ENCODE peak calls at places on chromosomes 13 and 19, in eight cellular contexts. L, E, H, S, A, X, N and T are unnamed samples.

GRCh38 chr13:36685912-36686311 is 12.1 kb downstream of the SERTM1 start:
- DNase-seq in L (peak), X (no peak), N (no peak), H (no peak), E (no peak), A (no peak), S (no peak), T (peak)

GRCh38 chr19:3536429-3537100 is 2.4 kb upstream of the TEKTIP1 start:
- DNase-seq in N (no peak), S (no peak), L (no peak), E (no peak), H (no peak), A (no peak), X (no peak), T (no peak)

GRCh38 chr19:1400281-1401137 is 833 bp downstream of the GAMT start:
- DNase-seq in E (no peak), S (no peak), H (no peak), X (peak), L (no peak), N (peak), A (no peak), T (no peak)

GRCh38 chr19:11699931-11700794 is 38.6 kb downstream of the ZNF823 start:
- DNase-seq in N (peak), S (no peak), L (peak), X (peak), H (peak), E (no peak), A (no peak), T (no peak)

GRCh38 chr19:10001899-10002298 is 8.4 kb downstream of the COL5A3 start:
- DNase-seq in N (peak), E (no peak), H (no peak), A (no peak), L (no peak), X (no peak), S (peak), T (no peak)

GRCh38 chr13:52840066-52840465 is 8.4 kb downstream of the PCDH8 start:
- DNase-seq in E (no peak), L (no peak), A (no peak), N (no peak), H (no peak), S (no peak), X (no peak), T (no peak)

GRCh38 chr19:40799558-40800338 is 757 bp downstream of the EGLN2 start:
- DNase-seq in A (no peak), E (no peak), N (peak), X (peak), L (no peak), S (no peak), H (peak), T (no peak)

GRCh38 chr19:35261356-35262100 is 7.2 kb upstream of the USF2 start:
- DNase-seq in E (no peak), H (no peak), X (no peak), N (no peak), S (no peak), L (no peak), A (no peak), T (no peak)

GRCh38 chr13:74867460-74867859 is 614.5 kb downstream of the TBC1D4 start:
- DNase-seq in S (no peak), X (no peak), H (no peak), L (peak), N (no peak), A (no peak), E (no peak), T (no peak)

GRCh38 chr19:5436101-5436947 is 18.9 kb upstream of the ZNRF4 start:
- DNase-seq in E (peak), S (no peak), L (peak), H (peak), N (peak), A (no peak), X (peak), T (peak)

GRCh38 chr13:24180743-24181384 is 20.3 kb downstream of the SPATA13 start:
- DNase-seq in X (peak), L (peak), S (no peak), N (no peak), E (no peak), H (no peak), A (no peak), T (no peak)

GRCh38 chr19:4077800-4078683 is 11.3 kb upstream of the ZBTB7A start:
- DNase-seq in N (no peak), X (peak), L (no peak), H (no peak), E (no peak), S (no peak), A (no peak), T (no peak)

GRCh38 chr13:51726446-51727185 is 77.3 kb downstream of the DHRS12 start:
- DNase-seq in L (peak), E (no peak), X (no peak), H (peak), S (no peak), A (no peak), N (no peak), T (no peak)

GRCh38 chr19:956747-957451 is 27.2 kb upstream of the WDR18 start:
- DNase-seq in X (no peak), L (peak), H (peak), N (no peak), S (no peak), E (peak), A (no peak), T (no peak)

GRCh38 chr13:72384879-72385278 is 342.6 kb downstream of the MZT1 start:
- DNase-seq in X (no peak), A (no peak), H (no peak), S (no peak), E (no peak), L (peak), N (no peak), T (no peak)